ENCODE peak calls at places on chromosome 5, in eight cellular contexts. S is CD4-positive, alpha-beta memory T cell; M is aorta; V is tibial artery; D is sigmoid colon; F is thyroid gland; O is heart left ventricle; T is GM23248. I is an unnamed sample.

GRCh38 chr5:165130656-165131055 is 1625.2 kb downstream of the MAT2B start:
- DNase-seq in S (no peak), M (no peak), V (no peak), D (no peak), F (no peak), O (no peak), T (no peak), I (no peak)

GRCh38 chr5:95543017-95543705 is 11.6 kb downstream of the SKIC3 start:
- DNase-seq in S (no peak), M (no peak), V (no peak), D (no peak), F (no peak), O (no peak), T (no peak), I (no peak)

GRCh38 chr5:468401-468800 is 25.4 kb downstream of the EXOC3 start:
- DNase-seq in S (no peak), M (peak; percentile 24), V (peak; percentile 6), D (peak; percentile 56), F (no peak), O (peak; percentile 7), T (no peak), I (no peak)

GRCh38 chr5:108418172-108418571 is 36.3 kb upstream of the FBXL17 start:
- DNase-seq in S (no peak), M (peak; percentile 76), V (peak; percentile 71), D (peak; percentile 56), F (no peak), O (peak; percentile 86), T (peak; percentile 22), I (no peak)

GRCh38 chr5:173572431-173573125 is 43.9 kb downstream of the BOD1 start:
- DNase-seq in S (no peak), M (no peak), V (no peak), D (peak; percentile 60), F (no peak), O (no peak), T (peak; percentile 17), I (no peak)

GRCh38 chr5:59021837-59022514 is 439.1 kb downstream of the RAB3C start:
- DNase-seq in S (no peak), M (no peak), V (peak; percentile 76), D (peak; percentile 81), F (peak; percentile 69), O (peak; percentile 46), T (no peak), I (no peak)

GRCh38 chr5:65462139-65462705 is 19.5 kb downstream of the ADAMTS6 start:
- DNase-seq in S (no peak), M (no peak), V (no peak), D (no peak), F (no peak), O (no peak), T (no peak), I (no peak)

GRCh38 chr5:98314262-98314661 is 459.2 kb upstream of the RGMB start:
- DNase-seq in S (no peak), M (no peak), V (no peak), D (no peak), F (no peak), O (no peak), T (peak; percentile 86), I (no peak)

GRCh38 chr5:78808380-78808779 is 159.8 kb upstream of the LHFPL2 start:
- DNase-seq in S (no peak), M (no peak), V (no peak), D (no peak), F (peak; percentile 40), O (peak; percentile 36), T (no peak), I (no peak)

GRCh38 chr5:6373081-6373846 is 5.1 kb downstream of the MED10 start:
- DNase-seq in S (no peak), M (no peak), V (peak; percentile 27), D (no peak), F (no peak), O (no peak), T (no peak), I (no peak)

GRCh38 chr5:56838409-56839039 is 23.2 kb downstream of the MAP3K1 start:
- DNase-seq in S (peak; percentile 69), M (no peak), V (no peak), D (no peak), F (peak; percentile 46), O (no peak), T (peak; percentile 76), I (no peak)

DNA sequence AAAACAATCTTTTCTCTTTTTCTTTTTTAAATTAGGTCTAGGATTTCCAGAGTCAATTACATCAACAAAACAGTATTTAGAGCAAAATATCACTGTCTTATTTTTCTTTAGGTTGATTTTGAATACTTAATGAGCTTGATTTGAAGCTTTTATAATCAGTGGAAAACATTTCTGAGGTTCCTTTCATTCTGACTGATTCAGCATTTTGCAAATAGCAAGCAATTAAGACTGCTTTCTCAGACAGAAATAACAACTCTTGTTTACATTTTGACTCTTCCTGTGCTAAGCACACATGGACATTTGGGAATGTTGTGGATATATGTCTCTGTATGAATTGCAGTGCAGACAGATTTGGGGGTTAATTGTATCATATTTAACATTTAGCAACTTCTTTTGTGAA is 22.3 kb upstream of the MCCC2 start:
- DNase-seq in S (no peak), M (no peak), V (no peak), D (no peak), F (no peak), O (no peak), T (no peak), I (no peak)
- H3K4me3 ChIP-seq in S (no peak overlapping the region), M (no peak overlapping the region), V (no peak overlapping the region), D (no peak overlapping the region), F (no peak overlapping the region), O (no peak overlapping the region), T (no peak overlapping the region), I (no peak overlapping the region)

GRCh38 chr5:88740604-88741003 is 142.4 kb downstream of the MEF2C start:
- DNase-seq in S (no peak), M (no peak), V (no peak), D (no peak), F (no peak), O (no peak), T (no peak), I (no peak)
- H3K36me3 ChIP-seq in S (no peaks in the 10 kb centered on the region), M (peaks cover 2% of the 10 kb centered on the region), V (no peaks in the 10 kb centered on the region), D (peaks cover 8% of the 10 kb centered on the region), F (no peaks in the 10 kb centered on the region), O (peaks cover 35% of the 10 kb centered on the region), T (no peaks in the 10 kb centered on the region), I (no peaks in the 10 kb centered on the region)

DNA sequence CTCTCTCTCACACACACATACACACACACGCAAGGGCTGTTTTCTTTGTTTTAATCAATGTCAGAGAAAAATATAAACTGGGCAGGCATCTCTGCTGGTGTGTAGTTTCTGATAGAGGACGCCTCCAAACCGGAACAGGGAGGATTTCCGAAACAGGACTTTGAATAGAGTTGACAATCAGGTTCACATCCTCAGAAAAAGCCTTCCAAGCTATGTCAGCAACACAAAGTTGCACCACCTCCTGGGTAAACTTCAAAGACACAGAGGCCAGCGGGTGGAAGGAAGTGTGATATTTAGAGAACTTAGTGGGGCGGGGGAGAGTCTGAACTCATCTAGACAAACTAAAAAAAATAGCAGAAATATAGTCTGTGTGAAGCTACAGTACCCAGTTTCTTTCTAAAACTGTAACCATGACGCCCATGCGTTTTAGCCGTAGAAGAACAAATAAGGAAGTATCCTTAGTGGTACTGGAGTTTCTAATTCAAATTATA is 1.2 kb downstream of the ST8SIA4 start:
- DNase-seq in S (peak; percentile 86), M (peak; percentile 55), V (peak; percentile 62), D (peak; percentile 60), F (peak; percentile 14), O (peak; percentile 49), T (peak; percentile 3), I (peak; percentile 36)
- H3K4me3 ChIP-seq in S (peak overlapping the region; percentile 88), M (no peak overlapping the region), V (peak overlapping the region; percentile 50), D (no peak overlapping the region), F (no peak overlapping the region), O (peak overlapping the region; percentile 76), T (peak overlapping the region; percentile 72), I (no peak overlapping the region)

GRCh38 chr5:93790401-93790800 is 49.0 kb upstream of the POU5F2 start:
- DNase-seq in S (no peak), M (no peak), V (no peak), D (no peak), F (peak; percentile 71), O (no peak), T (peak; percentile 72), I (no peak)
- H3K36me3 ChIP-seq in S (no peaks in the 10 kb centered on the region), M (peaks cover 2% of the 10 kb centered on the region), V (no peaks in the 10 kb centered on the region), D (no peaks in the 10 kb centered on the region), F (no peaks in the 10 kb centered on the region), O (peaks cover 9% of the 10 kb centered on the region), T (no peaks in the 10 kb centered on the region), I (no peaks in the 10 kb centered on the region)

GRCh38 chr5:124648902-124649467 is 97.5 kb downstream of the ZNF608 start:
- DNase-seq in S (no peak), M (no peak), V (no peak), D (no peak), F (no peak), O (no peak), T (no peak), I (no peak)

GRCh38 chr5:124647393-124647792 is 99.0 kb downstream of the ZNF608 start:
- DNase-seq in S (no peak), M (no peak), V (no peak), D (no peak), F (no peak), O (no peak), T (no peak), I (no peak)

GRCh38 chr5:124651663-124652513 is 94.6 kb downstream of the ZNF608 start:
- DNase-seq in S (peak; percentile 5), M (peak; percentile 83), V (peak; percentile 85), D (peak; percentile 91), F (peak; percentile 80), O (peak; percentile 92), T (peak; percentile 90), I (peak; percentile 84)

GRCh38 chr5:124650960-124651662 is 95.3 kb downstream of the ZNF608 start:
- DNase-seq in S (no peak), M (no peak), V (no peak), D (no peak), F (no peak), O (no peak), T (no peak), I (no peak)

DNA sequence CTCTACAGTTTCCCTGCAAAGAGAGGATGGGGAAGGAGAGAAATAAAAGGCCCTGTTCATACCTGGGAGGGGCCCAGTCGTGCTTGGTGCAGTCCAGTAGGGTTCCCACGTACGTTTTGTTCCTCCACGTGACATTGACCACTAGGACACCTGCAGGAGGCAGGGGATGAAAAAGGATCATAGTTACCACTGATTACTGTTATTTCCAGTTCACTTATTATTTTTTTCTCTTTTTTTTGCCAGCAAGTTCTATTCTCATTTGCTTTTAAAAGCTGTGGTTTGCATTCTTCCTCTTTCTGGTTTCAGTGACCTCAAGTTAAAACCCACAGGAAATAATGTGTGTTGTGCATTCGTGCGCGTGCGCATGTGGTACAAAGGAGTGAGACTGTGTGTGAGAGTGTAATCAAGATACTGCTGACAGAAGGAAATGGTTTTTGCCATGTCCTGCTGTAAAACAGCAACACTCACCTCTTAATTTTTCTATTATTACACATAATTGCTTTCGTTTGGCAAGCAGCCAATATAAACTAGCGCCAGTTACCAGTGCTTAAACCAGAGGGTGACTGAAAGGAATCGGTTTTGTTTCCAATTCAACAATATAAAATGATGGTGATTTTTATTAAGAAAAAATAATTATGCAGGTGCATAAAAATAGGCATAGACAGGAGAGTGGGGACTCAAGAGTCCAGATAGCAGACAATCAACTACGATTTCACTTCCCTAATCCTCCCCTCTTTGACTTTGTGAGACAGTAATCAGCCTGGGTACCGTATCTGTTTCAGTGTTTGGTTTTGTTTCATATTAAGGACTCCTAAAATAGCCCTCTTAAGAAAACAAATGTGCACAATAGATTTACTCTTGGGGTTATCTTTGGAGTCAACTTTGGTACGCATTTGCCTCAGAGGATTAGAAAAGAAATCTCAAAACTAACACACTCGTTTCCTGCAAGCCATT is 96.6 kb downstream of the ZNF608 start:
- DNase-seq in S (peak; percentile 83), M (peak; percentile 91), V (peak; percentile 76), D (no peak), F (peak; percentile 32), O (peak; percentile 86), T (peak; percentile 77), I (peak; percentile 76)
- H3K4me3 ChIP-seq in S (no peak overlapping the region), M (no peak overlapping the region), V (peak overlapping the region; percentile 1), D (no peak overlapping the region), F (no peak overlapping the region), O (peak overlapping the region; percentile 37), T (no peak overlapping the region), I (no peak overlapping the region)